ENCODE peak calls at places on chromosomes 13 and 19, in eight cellular contexts. One of them, this sample, is unnamed.

GRCh38 chr13:36207672-36208071 is 6.7 kb downstream of the SOHLH2 start:
- DNase-seq in Peyer's patch: no peak
- DNase-seq in fibroblast of the conjunctiva: no peak
- DNase-seq in effector CD4-positive, alpha-beta T cell: no peak
- DNase-seq in foreskin melanocyte: peak; percentile 11
- DNase-seq in HL-60: no peak
- DNase-seq in uterus: no peak
- DNase-seq in RWPE1: no peak
- DNase-seq in this sample: no peak

GRCh38 chr19:11091343-11092153 is 2.3 kb downstream of the LDLR start:
- DNase-seq in Peyer's patch: peak; percentile 29
- DNase-seq in fibroblast of the conjunctiva: peak; percentile 60
- DNase-seq in effector CD4-positive, alpha-beta T cell: peak; percentile 64
- DNase-seq in foreskin melanocyte: peak; percentile 76
- DNase-seq in HL-60: peak; percentile 68
- DNase-seq in uterus: peak; percentile 90
- DNase-seq in RWPE1: peak; percentile 79
- DNase-seq in this sample: no peak

GRCh38 chr19:49133621-49134454 is 14.5 kb downstream of the PPFIA3 start:
- DNase-seq in Peyer's patch: peak; percentile 37
- DNase-seq in fibroblast of the conjunctiva: no peak
- DNase-seq in effector CD4-positive, alpha-beta T cell: no peak
- DNase-seq in foreskin melanocyte: no peak
- DNase-seq in HL-60: no peak
- DNase-seq in uterus: peak; percentile 64
- DNase-seq in RWPE1: peak; percentile 64
- DNase-seq in this sample: no peak

GRCh38 chr19:45884682-45885555 is 1.0 kb downstream of the IRF2BP1 start:
- DNase-seq in Peyer's patch: no peak
- DNase-seq in fibroblast of the conjunctiva: no peak
- DNase-seq in effector CD4-positive, alpha-beta T cell: no peak
- DNase-seq in foreskin melanocyte: no peak
- DNase-seq in HL-60: no peak
- DNase-seq in uterus: no peak
- DNase-seq in RWPE1: no peak
- DNase-seq in this sample: no peak

GRCh38 chr19:13103961-13104847 is 1.5 kb upstream of the LYL1 start:
- DNase-seq in Peyer's patch: peak; percentile 94
- DNase-seq in fibroblast of the conjunctiva: no peak
- DNase-seq in effector CD4-positive, alpha-beta T cell: peak; percentile 58
- DNase-seq in foreskin melanocyte: no peak
- DNase-seq in HL-60: peak; percentile 95
- DNase-seq in uterus: peak; percentile 67
- DNase-seq in RWPE1: no peak
- DNase-seq in this sample: no peak

GRCh38 chr13:92574499-92574898 is 652.1 kb upstream of the GPC6 start:
- DNase-seq in Peyer's patch: no peak
- DNase-seq in fibroblast of the conjunctiva: no peak
- DNase-seq in effector CD4-positive, alpha-beta T cell: no peak
- DNase-seq in foreskin melanocyte: no peak
- DNase-seq in HL-60: no peak
- DNase-seq in uterus: no peak
- DNase-seq in RWPE1: no peak
- DNase-seq in this sample: no peak

GRCh38 chr19:8148410-8149231 is 771 bp downstream of the FBN3 start:
- DNase-seq in Peyer's patch: no peak
- DNase-seq in fibroblast of the conjunctiva: no peak
- DNase-seq in effector CD4-positive, alpha-beta T cell: no peak
- DNase-seq in foreskin melanocyte: no peak
- DNase-seq in HL-60: no peak
- DNase-seq in uterus: no peak
- DNase-seq in RWPE1: no peak
- DNase-seq in this sample: peak; percentile 41

GRCh38 chr19:8612807-8613171 is 2.3 kb upstream of the ADAMTS10 start:
- DNase-seq in Peyer's patch: no peak
- DNase-seq in fibroblast of the conjunctiva: no peak
- DNase-seq in effector CD4-positive, alpha-beta T cell: no peak
- DNase-seq in foreskin melanocyte: no peak
- DNase-seq in HL-60: no peak
- DNase-seq in uterus: no peak
- DNase-seq in RWPE1: no peak
- DNase-seq in this sample: no peak

GRCh38 chr13:111866731-111867245 is 200.2 kb upstream of the SOX1 start:
- DNase-seq in Peyer's patch: no peak
- DNase-seq in fibroblast of the conjunctiva: no peak
- DNase-seq in effector CD4-positive, alpha-beta T cell: no peak
- DNase-seq in foreskin melanocyte: no peak
- DNase-seq in HL-60: no peak
- DNase-seq in uterus: no peak
- DNase-seq in RWPE1: no peak
- DNase-seq in this sample: no peak